ENCODE peak calls at places on chromosome 2, in six cellular contexts. X is Panc1; J is Right ventricle myocardium superior; I is heart right ventricle; F is heart left ventricle; U is activated T-cell treated with anti-CD3 and anti-CD28 coated beads, Interleukin-2, amount 50 U/mL, for 4 hours. Y is an unnamed sample.

GRCh38 chr2:57516740-57517340 is 529.8 kb upstream of the VRK2 start:
- ATAC-seq in U (no peak), I (no peak), F (no peak), X (no peak), J (peak; percentile 58), Y (no peak)

GRCh38 chr2:101981484-101981883 is 10.3 kb upstream of the IL1R2 start:
- ATAC-seq in I (no peak), F (no peak), J (no peak), U (peak; percentile 23), X (no peak), Y (no peak)

GRCh38 chr2:29797916-29798315 is 123.5 kb downstream of the ALK start:
- ATAC-seq in F (no peak), J (no peak), X (no peak), U (no peak), I (no peak), Y (no peak)

GRCh38 chr2:230721712-230722111 is 9.1 kb downstream of the CAB39 start:
- ATAC-seq in X (no peak), U (no peak), F (no peak), I (no peak), J (no peak), Y (peak; percentile 46)

GRCh38 chr2:234679766-234680687 is 183.1 kb upstream of the ARL4C start:
- ATAC-seq in U (no peak), I (peak; percentile 91), X (peak; percentile 93), J (peak; percentile 77), F (no peak), Y (no peak)

GRCh38 chr2:7053650-7054262 is 136.5 kb downstream of the RNF144A start:
- ATAC-seq in U (no peak), J (peak; percentile 25), F (peak; percentile 44), X (no peak), I (peak; percentile 45), Y (no peak)

GRCh38 chr2:55102056-55102812 is 52.0 kb upstream of the RTN4 start:
- ATAC-seq in X (no peak), J (no peak), F (no peak), I (no peak), U (no peak), Y (no peak)

GRCh38 chr2:128808462-128809255 is 490.0 kb upstream of the HS6ST1 start:
- ATAC-seq in J (peak; percentile 78), X (no peak), I (no peak), F (peak; percentile 67), U (no peak), Y (no peak)

GRCh38 chr2:9168851-9169250 is 37.8 kb upstream of the ASAP2 start:
- ATAC-seq in F (no peak), J (peak; percentile 24), U (no peak), I (no peak), X (no peak), Y (no peak)